ENCODE peak calls at places on chromosomes 16 and 17, in six cellular contexts. I is suprapubic skin, W is GM23338, A is HCT116, D is SK-N-SH, V is prostate gland. B is an unnamed sample.

GRCh38 chr16:28925386-28926228 is 569 bp upstream of the RABEP2 start:
- DNase-seq in V (peak; percentile 62), W (peak; percentile 83), A (peak; percentile 54), I (peak; percentile 93), D (no peak), B (no peak)

GRCh38 chr16:4140652-4141051 is 24.4 kb upstream of the ADCY9 start:
- DNase-seq in D (no peak), I (no peak), W (no peak), V (peak; percentile 51), A (no peak), B (no peak)

GRCh38 chr17:33504571-33504970 is 211.5 kb upstream of the ASIC2 start:
- DNase-seq in I (no peak), V (no peak), A (no peak), D (no peak), W (no peak), B (no peak)

GRCh38 chr17:78224226-78225087 is 7.0 kb upstream of the TMEM235 start:
- DNase-seq in V (no peak), W (no peak), D (peak; percentile 89), A (no peak), I (no peak), B (no peak)

GRCh38 chr17:82935944-82936767 is 96.3 kb upstream of the ZNF750 start:
- DNase-seq in A (no peak), I (peak; percentile 47), D (no peak), V (no peak), W (no peak), B (peak; percentile 23)

GRCh38 chr17:20116683-20117309 is 107.6 kb downstream of the SPECC1 start:
- DNase-seq in D (peak; percentile 66), W (peak; percentile 89), A (peak; percentile 53), V (peak; percentile 46), I (no peak), B (no peak)

GRCh38 chr16:89506791-89507191 is 1.4 kb upstream of the SPG7 start:
- DNase-seq in I (no peak), D (no peak), V (no peak), A (no peak), W (no peak), B (no peak)

GRCh38 chr17:5915337-5915736 is 154.8 kb upstream of the WSCD1 start:
- DNase-seq in A (no peak), W (no peak), I (no peak), D (no peak), V (no peak), B (no peak)

GRCh38 chr17:40307001-40307690 is 1.8 kb upstream of the RARA start:
- DNase-seq in V (no peak), W (peak; percentile 70), I (peak; percentile 71), D (peak; percentile 70), A (no peak), B (peak; percentile 81)

DNA sequence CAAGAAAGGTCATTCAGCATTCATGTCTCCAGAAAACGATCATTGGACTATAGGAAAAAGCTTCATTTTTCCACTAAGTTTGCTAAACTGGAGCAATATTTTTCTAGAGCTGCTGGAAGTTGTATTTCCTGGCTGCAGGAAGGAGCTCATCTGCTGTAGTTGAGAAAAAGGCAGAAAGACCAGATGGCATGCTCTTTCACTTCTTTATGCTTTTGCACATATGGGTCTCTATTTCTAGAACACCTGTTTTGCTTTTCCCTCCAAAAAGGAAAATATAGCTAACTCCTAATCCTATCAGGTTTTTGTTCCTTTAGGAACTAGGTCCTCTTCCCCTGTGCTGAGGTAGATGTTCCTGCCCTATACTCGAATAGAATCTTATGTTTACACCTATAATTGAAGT is 61.9 kb upstream of the HLF start:
- DNase-seq in D (no peak), I (no peak), V (no peak), A (no peak), W (no peak), B (no peak)
- H3K4me1 ChIP-seq in D (peaks cover 20% of the 10 kb centered on the region), I (peaks cover 7% of the 10 kb centered on the region), V (no peaks in the 10 kb centered on the region), A (no peaks in the 10 kb centered on the region), W (peaks cover 10% of the 10 kb centered on the region), B (no peaks in the 10 kb centered on the region)

GRCh38 chr17:69625449-69625848 is 211.0 kb downstream of the MAP2K6 start:
- DNase-seq in A (no peak), V (no peak), W (no peak), D (no peak), I (no peak), B (no peak)
- TF ChIP-seq POLR2AphosphoS5 in A (no peak), V (no peak), W (no peak), D (no peak), I (no peak), B (no peak)

GRCh38 chr17:59362811-59363205 is 31.4 kb downstream of the YPEL2 start:
- DNase-seq in V (no peak), D (no peak), A (no peak), W (no peak), I (no peak), B (no peak)
- H3K4me1 ChIP-seq in V (peaks cover 28% of the 10 kb centered on the region), D (peaks cover 52% of the 10 kb centered on the region), A (peaks cover 30% of the 10 kb centered on the region), W (peaks cover 25% of the 10 kb centered on the region), I (peaks cover 83% of the 10 kb centered on the region), B (peaks cover 100% of the 10 kb centered on the region)

DNA sequence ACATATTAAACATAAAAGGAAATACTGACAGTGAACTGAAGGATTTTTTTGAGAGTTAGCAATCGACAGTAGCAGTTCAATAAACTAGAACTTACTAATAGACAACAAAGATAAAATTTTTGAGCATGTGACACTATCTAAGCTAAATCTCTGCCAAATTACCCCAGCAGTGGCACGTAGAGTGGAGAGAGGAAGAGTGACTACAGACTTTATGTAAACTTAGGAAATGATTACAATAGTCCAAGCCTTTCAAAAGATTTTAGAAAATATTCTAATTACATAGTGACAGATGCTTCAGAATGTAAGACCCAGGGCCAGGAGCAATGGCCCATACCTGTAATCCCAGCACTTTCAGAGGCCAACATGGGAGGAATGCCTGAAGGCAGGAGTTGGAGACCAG is 52.4 kb downstream of the CFDP1 start:
- DNase-seq in W (no peak), V (no peak), D (no peak), I (no peak), A (no peak), B (no peak)
- TF ChIP-seq POLR2AphosphoS5 in W (no peak), V (no peak), D (no peak), I (no peak), A (no peak), B (no peak)

DNA sequence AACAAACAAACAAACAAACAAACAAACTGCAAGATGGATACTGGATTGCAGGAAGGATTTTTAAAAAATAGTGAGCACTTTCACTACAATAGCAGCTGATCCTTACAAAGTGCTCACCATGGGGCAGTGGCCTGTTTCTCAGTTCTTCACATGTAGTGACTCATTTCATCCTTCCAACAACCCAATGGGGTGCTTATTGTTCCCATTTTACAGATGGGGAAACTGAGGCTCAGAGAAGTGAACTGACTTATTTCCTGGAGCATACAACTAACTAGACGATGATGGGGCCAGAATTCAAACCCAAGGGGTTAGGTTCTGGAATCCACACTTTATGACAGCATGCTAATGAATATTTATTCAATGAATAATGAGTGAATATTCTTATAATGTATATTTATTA is 61.2 kb downstream of the MYH11 start:
- DNase-seq in A (no peak), I (no peak), D (no peak), V (no peak), W (no peak), B (no peak)
- H3K4me1 ChIP-seq in A (no peaks in the 10 kb centered on the region), I (no peaks in the 10 kb centered on the region), D (no peaks in the 10 kb centered on the region), V (no peaks in the 10 kb centered on the region), W (no peaks in the 10 kb centered on the region), B (no peaks in the 10 kb centered on the region)

GRCh38 chr16:30669026-30670000 is 11.1 kb downstream of the FBRS start:
- DNase-seq in W (no peak), A (no peak), V (no peak), I (no peak), D (no peak), B (no peak)

GRCh38 chr16:30666681-30667080 is 8.4 kb downstream of the FBRS start:
- DNase-seq in D (no peak), I (no peak), A (no peak), V (no peak), W (no peak), B (no peak)

GRCh38 chr16:30667361-30667905 is 9.2 kb downstream of the FBRS start:
- DNase-seq in W (no peak), D (no peak), V (no peak), I (no peak), A (no peak), B (no peak)

GRCh38 chr16:30668393-30668792 is 10.2 kb downstream of the FBRS start:
- DNase-seq in D (no peak), V (no peak), W (no peak), I (no peak), A (no peak), B (no peak)

GRCh38 chr16:30670072-30670824 is 12.0 kb downstream of the FBRS start:
- DNase-seq in D (no peak), I (no peak), W (no peak), A (no peak), V (no peak), B (no peak)
- TF ChIP-seq POLR2AphosphoS5 in D (no peak), I (no peak), W (no peak), A (no peak), V (no peak), B (peak; percentile 15)